ENCODE peak calls at places on chromosomes 11 and 22, in six cellular contexts. One of them, this sample, is unnamed. For H3K4me1, the result is how much of the 10 kb centered on the place peaks cover.

GRCh38 chr11:99275521-99275920 is 254.8 kb downstream of the CNTN5 start:
- DNase-seq in H1: no peak
- DNase-seq in IMR-90: no peak
- DNase-seq in mesenchymal stem cell: no peak
- DNase-seq in mesendoderm: no peak
- DNase-seq in neuronal stem cell: no peak
- DNase-seq in this sample: no peak

GRCh38 chr11:47532597-47533213 is 20.2 kb downstream of the CELF1 start:
- DNase-seq in mesendoderm: peak
- DNase-seq in IMR-90: peak
- DNase-seq in mesenchymal stem cell: peak
- DNase-seq in H1: no peak
- DNase-seq in neuronal stem cell: no peak
- DNase-seq in this sample: no peak

GRCh38 chr11:115207166-115207591 is 297.0 kb downstream of the CADM1 start:
- DNase-seq in neuronal stem cell: no peak
- DNase-seq in mesendoderm: peak
- DNase-seq in mesenchymal stem cell: peak
- DNase-seq in H1: no peak
- DNase-seq in IMR-90: no peak
- DNase-seq in this sample: no peak

GRCh38 chr11:124839051-124839971 is 25.9 kb upstream of the ROBO3 start:
- DNase-seq in mesenchymal stem cell: no peak
- DNase-seq in IMR-90: no peak
- DNase-seq in neuronal stem cell: no peak
- DNase-seq in mesendoderm: peak
- DNase-seq in H1: peak
- DNase-seq in this sample: peak

GRCh38 chr11:14189874-14190273 is 169.1 kb downstream of the RRAS2 start:
- DNase-seq in mesendoderm: no peak
- DNase-seq in mesenchymal stem cell: no peak
- DNase-seq in H1: no peak
- DNase-seq in IMR-90: no peak
- DNase-seq in neuronal stem cell: no peak
- DNase-seq in this sample: no peak

GRCh38 chr22:28514314-28514713 is 165.3 kb downstream of the TTC28 start:
- DNase-seq in neuronal stem cell: no peak
- DNase-seq in mesenchymal stem cell: no peak
- DNase-seq in mesendoderm: no peak
- DNase-seq in IMR-90: no peak
- DNase-seq in H1: no peak
- DNase-seq in this sample: no peak

GRCh38 chr22:18091916-18092526 is 14.2 kb downstream of the PEX26 start:
- DNase-seq in mesenchymal stem cell: no peak
- DNase-seq in H1: no peak
- DNase-seq in IMR-90: peak
- DNase-seq in neuronal stem cell: no peak
- DNase-seq in mesendoderm: no peak
- DNase-seq in this sample: no peak

GRCh38 chr11:61569701-61570100 is 11.2 kb downstream of the SYT7 start:
- DNase-seq in mesenchymal stem cell: no peak
- DNase-seq in IMR-90: no peak
- DNase-seq in neuronal stem cell: no peak
- DNase-seq in mesendoderm: no peak
- DNase-seq in H1: no peak
- DNase-seq in this sample: no peak

GRCh38 chr11:62646825-62647608 is 604 bp upstream of the GANAB start:
- DNase-seq in mesendoderm: no peak
- DNase-seq in mesenchymal stem cell: no peak
- DNase-seq in IMR-90: no peak
- DNase-seq in H1: no peak
- DNase-seq in neuronal stem cell: no peak
- DNase-seq in this sample: peak

GRCh38 chr11:63888170-63889086 is 28.5 kb downstream of the RCOR2 start:
- DNase-seq in H1: peak
- DNase-seq in mesenchymal stem cell: peak
- DNase-seq in IMR-90: peak
- DNase-seq in mesendoderm: peak
- DNase-seq in neuronal stem cell: no peak
- DNase-seq in this sample: peak

GRCh38 chr11:16096336-16096735 is 260.0 kb downstream of the SOX6 start:
- DNase-seq in mesendoderm: no peak
- DNase-seq in H1: no peak
- DNase-seq in neuronal stem cell: no peak
- DNase-seq in IMR-90: peak
- DNase-seq in mesenchymal stem cell: no peak
- DNase-seq in this sample: no peak

GRCh38 chr22:29799217-29799680 is 32.1 kb downstream of the UQCR10 start:
- DNase-seq in neuronal stem cell: no peak
- DNase-seq in mesenchymal stem cell: peak
- DNase-seq in mesendoderm: no peak
- DNase-seq in H1: no peak
- DNase-seq in IMR-90: peak
- DNase-seq in this sample: no peak

GRCh38 chr11:128463386-128463829 is 124.0 kb downstream of the ETS1 start:
- DNase-seq in mesenchymal stem cell: peak
- DNase-seq in H1: no peak
- DNase-seq in mesendoderm: peak
- DNase-seq in IMR-90: peak
- DNase-seq in neuronal stem cell: no peak
- DNase-seq in this sample: no peak

GRCh38 chr11:122344281-122344680 is 228.3 kb upstream of the BLID start:
- DNase-seq in H1: no peak
- DNase-seq in IMR-90: peak
- DNase-seq in neuronal stem cell: no peak
- DNase-seq in mesenchymal stem cell: peak
- DNase-seq in mesendoderm: no peak
- DNase-seq in this sample: no peak

GRCh38 chr11:70510106-70510505 is 111.8 kb downstream of the CTTN start:
- DNase-seq in mesendoderm: no peak
- DNase-seq in mesenchymal stem cell: no peak
- DNase-seq in neuronal stem cell: no peak
- DNase-seq in H1: no peak
- DNase-seq in IMR-90: no peak
- DNase-seq in this sample: no peak

GRCh38 chr22:28053871-28054621 is 135.0 kb upstream of the PITPNB start:
- DNase-seq in neuronal stem cell: no peak
- DNase-seq in IMR-90: peak
- DNase-seq in mesenchymal stem cell: no peak
- DNase-seq in mesendoderm: no peak
- DNase-seq in H1: no peak
- DNase-seq in this sample: no peak

GRCh38 chr11:61972112-61972795 is 4.8 kb upstream of the FTH1 start:
- DNase-seq in mesendoderm: no peak
- DNase-seq in neuronal stem cell: no peak
- DNase-seq in mesenchymal stem cell: no peak
- DNase-seq in H1: no peak
- DNase-seq in IMR-90: no peak
- DNase-seq in this sample: no peak

GRCh38 chr11:504053-504993 is 2.7 kb downstream of the RNH1 start:
- DNase-seq in mesenchymal stem cell: no peak
- DNase-seq in mesendoderm: no peak
- DNase-seq in IMR-90: no peak
- DNase-seq in H1: no peak
- DNase-seq in neuronal stem cell: no peak
- DNase-seq in this sample: no peak
- H3K4me1 ChIP-seq in mesenchymal stem cell: under half
- H3K4me1 ChIP-seq in mesendoderm: under half
- H3K4me1 ChIP-seq in IMR-90: under half
- H3K4me1 ChIP-seq in H1: under half
- H3K4me1 ChIP-seq in neuronal stem cell: under half
- H3K4me1 ChIP-seq in this sample: under half

GRCh38 chr11:36376315-36376887 is 80.3 kb downstream of the PRR5L start:
- DNase-seq in H1: no peak
- DNase-seq in mesendoderm: peak
- DNase-seq in neuronal stem cell: peak
- DNase-seq in IMR-90: peak
- DNase-seq in mesenchymal stem cell: peak
- DNase-seq in this sample: peak
- H3K18ac ChIP-seq in H1: peak
- H3K18ac ChIP-seq in mesendoderm: peak
- H3K18ac ChIP-seq in neuronal stem cell: peak
- H3K18ac ChIP-seq in IMR-90: no peak
- H3K18ac ChIP-seq in mesenchymal stem cell: peak
- H3K18ac ChIP-seq in this sample: no peak

DNA sequence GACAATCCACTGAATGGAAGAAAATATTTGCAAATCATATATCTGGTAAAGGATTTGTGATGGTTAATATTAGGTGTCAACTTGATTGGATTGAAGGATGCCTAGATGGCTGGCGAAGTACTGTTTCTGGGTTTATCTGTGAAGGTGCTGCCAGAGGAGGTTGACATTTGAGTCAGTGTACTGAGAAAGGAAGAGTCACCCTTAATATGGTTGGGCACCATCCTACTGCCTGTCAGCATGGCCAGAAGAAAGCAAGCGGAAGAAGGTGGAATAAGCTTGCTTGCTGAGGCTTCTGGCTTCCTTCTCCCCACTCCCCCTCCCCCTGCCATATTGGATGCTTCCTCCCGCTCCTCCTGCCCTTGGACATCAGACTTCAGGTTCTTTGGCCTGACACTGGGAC is 101.9 kb downstream of the GAB2 start:
- DNase-seq in H1: no peak
- DNase-seq in mesendoderm: no peak
- DNase-seq in neuronal stem cell: no peak
- DNase-seq in IMR-90: no peak
- DNase-seq in mesenchymal stem cell: no peak
- DNase-seq in this sample: no peak
- H3K4ac ChIP-seq in H1: no peak
- H3K4ac ChIP-seq in mesendoderm: no peak
- H3K4ac ChIP-seq in neuronal stem cell: no peak
- H3K4ac ChIP-seq in IMR-90: no peak
- H3K4ac ChIP-seq in mesenchymal stem cell: no peak
- H3K4ac ChIP-seq in this sample: no peak

GRCh38 chr11:101010899-101011298 is 118.7 kb downstream of the PGR start:
- DNase-seq in mesenchymal stem cell: no peak
- DNase-seq in IMR-90: no peak
- DNase-seq in mesendoderm: peak
- DNase-seq in H1: no peak
- DNase-seq in neuronal stem cell: no peak
- DNase-seq in this sample: peak
- H3K4me1 ChIP-seq in mesenchymal stem cell: under half
- H3K4me1 ChIP-seq in IMR-90: under half
- H3K4me1 ChIP-seq in mesendoderm: under half
- H3K4me1 ChIP-seq in H1: under half
- H3K4me1 ChIP-seq in neuronal stem cell: under half
- H3K4me1 ChIP-seq in this sample: under half

GRCh38 chr11:3137486-3138177 is 27.5 kb downstream of the OSBPL5 start:
- DNase-seq in mesendoderm: no peak
- DNase-seq in mesenchymal stem cell: peak
- DNase-seq in neuronal stem cell: no peak
- DNase-seq in H1: no peak
- DNase-seq in IMR-90: no peak
- DNase-seq in this sample: no peak
- H3K18ac ChIP-seq in mesendoderm: no peak
- H3K18ac ChIP-seq in mesenchymal stem cell: peak
- H3K18ac ChIP-seq in neuronal stem cell: peak
- H3K18ac ChIP-seq in H1: no peak
- H3K18ac ChIP-seq in IMR-90: no peak
- H3K18ac ChIP-seq in this sample: no peak

GRCh38 chr11:78417175-78417887 is at the start of gene GAB2:
- DNase-seq in H1: peak
- DNase-seq in IMR-90: no peak
- DNase-seq in neuronal stem cell: no peak
- DNase-seq in mesenchymal stem cell: no peak
- DNase-seq in mesendoderm: no peak
- DNase-seq in this sample: peak
- H3K4ac ChIP-seq in H1: no peak
- H3K4ac ChIP-seq in IMR-90: peak
- H3K4ac ChIP-seq in neuronal stem cell: no peak
- H3K4ac ChIP-seq in mesenchymal stem cell: peak
- H3K4ac ChIP-seq in mesendoderm: peak
- H3K4ac ChIP-seq in this sample: no peak

GRCh38 chr11:73194034-73194507 is 24.0 kb upstream of the P2RY2 start:
- DNase-seq in mesenchymal stem cell: no peak
- DNase-seq in H1: no peak
- DNase-seq in IMR-90: no peak
- DNase-seq in neuronal stem cell: no peak
- DNase-seq in mesendoderm: no peak
- DNase-seq in this sample: no peak

GRCh38 chr11:73197348-73197747 is 20.7 kb upstream of the P2RY2 start:
- DNase-seq in mesendoderm: no peak
- DNase-seq in H1: no peak
- DNase-seq in mesenchymal stem cell: no peak
- DNase-seq in neuronal stem cell: no peak
- DNase-seq in IMR-90: no peak
- DNase-seq in this sample: no peak

GRCh38 chr11:73194593-73194992 is 23.5 kb upstream of the P2RY2 start:
- DNase-seq in mesendoderm: no peak
- DNase-seq in neuronal stem cell: no peak
- DNase-seq in IMR-90: no peak
- DNase-seq in mesenchymal stem cell: no peak
- DNase-seq in H1: no peak
- DNase-seq in this sample: no peak

GRCh38 chr11:73196576-73196975 is 21.5 kb upstream of the P2RY2 start:
- DNase-seq in mesendoderm: no peak
- DNase-seq in mesenchymal stem cell: no peak
- DNase-seq in H1: no peak
- DNase-seq in IMR-90: no peak
- DNase-seq in neuronal stem cell: no peak
- DNase-seq in this sample: no peak

DNA sequence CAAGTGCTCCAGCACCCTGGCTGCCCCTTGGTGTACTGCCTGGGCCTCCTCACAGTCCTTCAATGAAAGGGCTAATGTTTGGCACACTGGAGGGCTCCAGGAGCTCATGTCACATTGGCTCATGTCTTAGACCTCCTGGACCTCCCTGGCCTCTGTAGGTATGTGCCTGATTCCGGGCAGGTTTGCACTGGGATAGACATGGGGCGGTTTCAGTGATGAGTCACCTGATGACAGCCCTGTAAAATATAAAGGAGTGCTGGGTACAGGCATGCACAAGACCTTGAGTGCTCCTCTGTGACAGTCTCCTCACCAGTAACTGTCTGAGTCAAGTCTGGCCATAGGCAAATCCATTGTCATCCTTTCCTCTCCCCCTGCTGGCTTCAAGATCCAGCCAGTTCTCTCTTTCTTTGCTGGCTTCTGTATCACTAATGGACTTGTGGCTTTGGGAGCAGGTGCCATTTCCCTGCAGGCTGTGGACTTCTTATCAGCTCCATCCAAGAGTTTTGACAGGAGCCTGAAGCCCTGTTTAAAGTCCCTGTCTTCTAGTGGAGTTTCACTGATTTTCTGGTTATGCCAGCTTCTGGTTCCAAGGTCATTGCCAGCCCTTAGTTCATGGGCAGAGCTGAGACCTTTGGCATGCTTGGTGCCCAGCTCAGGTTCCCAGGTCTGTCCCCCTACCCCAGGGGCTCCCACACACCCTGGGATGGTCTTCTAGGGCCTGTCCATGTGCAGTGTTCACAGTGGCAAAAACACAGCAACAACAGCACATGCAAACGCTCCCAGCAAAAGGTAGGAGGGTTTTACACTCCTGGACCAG is 22.7 kb upstream of the P2RY2 start:
- DNase-seq in mesenchymal stem cell: no peak
- DNase-seq in mesendoderm: no peak
- DNase-seq in neuronal stem cell: no peak
- DNase-seq in H1: no peak
- DNase-seq in IMR-90: no peak
- DNase-seq in this sample: no peak
- H3K4me1 ChIP-seq in mesenchymal stem cell: under half
- H3K4me1 ChIP-seq in mesendoderm: under half
- H3K4me1 ChIP-seq in neuronal stem cell: under half
- H3K4me1 ChIP-seq in H1: under half
- H3K4me1 ChIP-seq in IMR-90: under half
- H3K4me1 ChIP-seq in this sample: under half